ENCODE peak calls at places on chromosomes 3 and 15, in seven cellular contexts. Z, I, G, Y, F, B and W are unnamed samples. For H3K27me3, the result is how much of the 10 kb centered on the place peaks cover.

GRCh38 chr3:11602886-11603285 is 40.8 kb downstream of the VGLL4 start:
- DNase-seq in Z (no peak), I (no peak), G (no peak), Y (no peak), F (no peak), B (no peak), W (no peak)

GRCh38 chr15:79372428-79372827 is 59.7 kb upstream of the MINAR1 start:
- DNase-seq in Z (no peak), I (no peak), G (no peak), Y (no peak), F (no peak), B (no peak), W (no peak)

GRCh38 chr3:141530133-141530768 is 43.4 kb downstream of the RASA2 start:
- DNase-seq in Z (peak), I (no peak), G (no peak), Y (no peak), F (peak), B (no peak), W (no peak)

GRCh38 chr3:155608237-155608636 is 136.6 kb downstream of the PLCH1 start:
- DNase-seq in Z (no peak), I (no peak), G (no peak), Y (no peak), F (no peak), B (no peak), W (no peak)

GRCh38 chr15:63565784-63566183 is 31.4 kb upstream of the FBXL22 start:
- DNase-seq in Z (no peak), I (no peak), G (no peak), Y (no peak), F (no peak), B (no peak), W (no peak)

GRCh38 chr15:59369597-59369996 is 3.1 kb downstream of the MYO1E start:
- DNase-seq in Z (no peak), I (no peak), G (no peak), Y (no peak), F (no peak), B (no peak), W (no peak)

GRCh38 chr3:132161608-132162007 is 126.8 kb upstream of the CPNE4 start:
- DNase-seq in Z (no peak), I (no peak), G (no peak), Y (no peak), F (no peak), B (no peak), W (no peak)

GRCh38 chr15:74295800-74296199 is 59.7 kb downstream of the CCDC33 start:
- DNase-seq in Z (no peak), I (no peak), G (no peak), Y (no peak), F (no peak), B (no peak), W (no peak)

GRCh38 chr15:75176404-75176761 is 25.3 kb upstream of the C15orf39 start:
- DNase-seq in Z (no peak), I (no peak), G (no peak), Y (no peak), F (no peak), B (no peak), W (no peak)

GRCh38 chr3:33083958-33084357 is 13.0 kb downstream of the GLB1 start:
- DNase-seq in Z (no peak), I (no peak), G (no peak), Y (no peak), F (no peak), B (no peak), W (no peak)

GRCh38 chr15:69213786-69214185 is 53.4 kb downstream of the GLCE start:
- DNase-seq in Z (no peak), I (no peak), G (no peak), Y (no peak), F (no peak), B (no peak), W (no peak)
- TF ChIP-seq CTCF in Z (no peak), I (no peak), G (no peak), Y (no peak), F (no peak), B (no peak), W (no peak)

DNA sequence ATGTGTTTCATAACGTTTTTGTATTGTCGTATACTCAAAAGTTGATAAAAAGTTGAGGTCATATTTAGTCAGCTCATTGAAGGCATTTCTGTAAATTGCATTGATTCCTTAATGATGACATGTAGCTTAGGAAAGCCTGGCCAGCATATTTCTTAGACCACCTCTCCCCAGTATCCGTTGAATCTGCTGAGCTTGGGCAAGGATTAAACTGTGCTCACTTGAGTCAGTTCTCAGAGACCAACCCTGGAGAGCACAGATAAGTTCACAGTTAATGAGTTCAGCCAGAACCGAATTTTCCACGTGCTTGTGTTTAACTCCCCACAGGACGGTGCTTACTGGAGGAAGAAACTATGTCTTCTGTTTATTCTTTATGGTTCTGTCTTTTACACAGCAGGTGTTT is 132.7 kb downstream of the SLC25A26 start:
- DNase-seq in Z (no peak), I (no peak), G (no peak), Y (no peak), F (peak), B (no peak), W (no peak)
- H3K27ac ChIP-seq in Z (no peak), I (no peak), G (no peak), Y (no peak), F (peak), B (no peak), W (no peak)

DNA sequence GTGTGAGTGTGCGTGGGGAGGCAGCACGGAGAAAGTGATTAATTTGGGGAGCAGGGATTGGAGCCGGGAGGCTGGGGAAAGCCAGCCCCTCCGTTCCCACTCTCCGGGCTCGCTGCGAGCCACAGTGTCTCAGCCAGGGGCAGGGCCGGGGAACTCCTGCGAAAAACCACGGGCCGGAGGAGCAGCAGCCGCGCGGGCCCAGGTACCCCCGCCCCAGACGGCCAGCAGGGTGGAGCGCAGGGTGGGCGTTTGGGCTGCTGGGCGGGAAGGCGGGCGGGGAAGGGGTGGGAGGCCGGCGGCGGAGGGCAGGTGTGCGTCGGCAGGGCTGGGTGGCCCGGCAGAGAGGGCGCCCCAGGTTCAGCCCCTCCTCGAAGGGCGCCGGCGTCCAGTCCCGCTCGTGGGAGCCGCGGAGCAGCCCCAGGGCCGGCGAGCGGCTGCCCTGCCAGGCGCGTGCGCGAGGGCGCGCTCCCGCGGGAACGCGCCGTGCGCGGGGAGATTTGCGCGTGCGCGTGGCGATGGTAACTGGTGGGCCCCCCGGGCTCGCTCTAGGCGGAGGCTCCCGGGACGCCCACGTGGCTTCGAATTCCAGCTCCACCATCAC is 1.4 kb downstream of the CHL1 start:
- DNase-seq in Z (no peak), I (peak), G (no peak), Y (no peak), F (no peak), B (no peak), W (no peak)
- H3K27me3 ChIP-seq in Z (under half), I (under half), G (under half), Y (under half), F (under half), B (under half), W (under half)

DNA sequence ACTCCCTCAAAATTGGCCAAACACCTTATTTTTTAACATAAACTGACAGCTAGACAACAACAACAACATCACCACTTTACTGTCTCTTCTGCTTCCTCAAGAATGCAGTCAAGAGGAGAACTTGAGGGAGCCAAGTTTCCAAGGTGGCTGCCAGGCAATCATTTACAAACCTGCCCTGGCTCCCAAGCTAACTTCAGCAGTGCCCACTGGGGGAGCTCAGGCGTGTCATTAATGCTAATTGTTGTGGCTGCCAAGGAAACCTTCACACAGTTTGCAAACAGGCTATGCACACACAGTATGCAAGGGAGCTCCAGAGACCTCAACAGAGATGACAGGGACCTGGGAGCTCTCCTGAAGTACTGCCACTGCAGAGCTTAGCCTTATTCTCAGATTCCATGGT is 2.1 kb downstream of the DZIP1L start:
- DNase-seq in Z (no peak), I (no peak), G (no peak), Y (no peak), F (no peak), B (no peak), W (no peak)
- TF ChIP-seq CTCF in Z (no peak), I (no peak), G (no peak), Y (no peak), F (no peak), B (no peak), W (no peak)

GRCh38 chr3:183275418-183275817 is 22.4 kb downstream of the B3GNT5 start:
- DNase-seq in Z (peak), I (no peak), G (no peak), Y (no peak), F (no peak), B (no peak), W (no peak)
- H3K27ac ChIP-seq in Z (peak), I (no peak), G (no peak), Y (no peak), F (no peak), B (no peak), W (no peak)

GRCh38 chr15:96171271-96171739 is 159.2 kb upstream of the NR2F2 start:
- DNase-seq in Z (no peak), I (no peak), G (no peak), Y (no peak), F (no peak), B (no peak), W (no peak)
- H3K27me3 ChIP-seq in Z (under half), I (under half), G (under half), Y (under half), F (under half), B (under half), W (under half)

GRCh38 chr15:91039996-91040395 is 17.6 kb upstream of the VPS33B start:
- DNase-seq in Z (no peak), I (no peak), G (no peak), Y (no peak), F (no peak), B (no peak), W (no peak)
- TF ChIP-seq CTCF in Z (no peak), I (no peak), G (no peak), Y (no peak), F (no peak), B (no peak), W (no peak)